ENCODE peak calls at places on chromosomes 3 and 15, in four cellular contexts. One of them, this sample, is unnamed.

GRCh38 chr3:150757768-150758167 is 5.2 kb downstream of the SIAH2 start:
- DNase-seq in sigmoid colon: no peak
- DNase-seq in suprapubic skin: no peak
- DNase-seq in SK-N-SH: no peak
- DNase-seq in this sample: no peak

GRCh38 chr3:185796431-185797107 is 28.3 kb downstream of the IGF2BP2 start:
- DNase-seq in sigmoid colon: no peak
- DNase-seq in suprapubic skin: no peak
- DNase-seq in SK-N-SH: no peak
- DNase-seq in this sample: peak; percentile 56

GRCh38 chr3:23778451-23778850 is 27.3 kb upstream of the UBE2E1 start:
- DNase-seq in sigmoid colon: no peak
- DNase-seq in suprapubic skin: no peak
- DNase-seq in SK-N-SH: no peak
- DNase-seq in this sample: no peak

GRCh38 chr15:42151736-42152135 is 4.7 kb downstream of the PLA2G4F start:
- DNase-seq in sigmoid colon: no peak
- DNase-seq in suprapubic skin: peak; percentile 48
- DNase-seq in SK-N-SH: no peak
- DNase-seq in this sample: no peak

GRCh38 chr15:75650908-75651809 is 3.4 kb downstream of the SNX33 start:
- DNase-seq in sigmoid colon: peak; percentile 80
- DNase-seq in suprapubic skin: no peak
- DNase-seq in SK-N-SH: no peak
- DNase-seq in this sample: peak; percentile 44

GRCh38 chr3:182121424-182121823 is 409.7 kb downstream of the SOX2 start:
- DNase-seq in sigmoid colon: no peak
- DNase-seq in suprapubic skin: no peak
- DNase-seq in SK-N-SH: no peak
- DNase-seq in this sample: no peak

GRCh38 chr15:51155906-51156305 is 61.2 kb upstream of the TNFAIP8L3 start:
- DNase-seq in sigmoid colon: no peak
- DNase-seq in suprapubic skin: no peak
- DNase-seq in SK-N-SH: no peak
- DNase-seq in this sample: no peak

GRCh38 chr3:45145223-45145622 is 955 bp downstream of the CDCP1 start:
- DNase-seq in sigmoid colon: no peak
- DNase-seq in suprapubic skin: no peak
- DNase-seq in SK-N-SH: peak; percentile 28
- DNase-seq in this sample: no peak

GRCh38 chr3:126527455-126528211 is 3.7 kb downstream of the CHST13 start:
- DNase-seq in sigmoid colon: peak; percentile 36
- DNase-seq in suprapubic skin: no peak
- DNase-seq in SK-N-SH: no peak
- DNase-seq in this sample: no peak

GRCh38 chr3:38059148-38059547 is 20.1 kb downstream of the DLEC1 start:
- DNase-seq in sigmoid colon: no peak
- DNase-seq in suprapubic skin: no peak
- DNase-seq in SK-N-SH: no peak
- DNase-seq in this sample: no peak

GRCh38 chr3:112759210-112759609 is 87.5 kb downstream of the CD200R1L start:
- DNase-seq in sigmoid colon: no peak
- DNase-seq in suprapubic skin: no peak
- DNase-seq in SK-N-SH: no peak
- DNase-seq in this sample: no peak

GRCh38 chr3:154430014-154430413 is at the start of gene GPR149:
- DNase-seq in sigmoid colon: no peak
- DNase-seq in suprapubic skin: no peak
- DNase-seq in SK-N-SH: peak; percentile 8
- DNase-seq in this sample: no peak

GRCh38 chr3:111690242-111690641 is 95.1 kb upstream of the ZBED2 start:
- DNase-seq in sigmoid colon: no peak
- DNase-seq in suprapubic skin: no peak
- DNase-seq in SK-N-SH: no peak
- DNase-seq in this sample: no peak

GRCh38 chr3:119660474-119661150 is at the start of gene POPDC2:
- DNase-seq in sigmoid colon: peak; percentile 77
- DNase-seq in suprapubic skin: no peak
- DNase-seq in SK-N-SH: peak; percentile 75
- DNase-seq in this sample: no peak

GRCh38 chr3:193556841-193557240 is 2.1 kb upstream of the ATP13A4 start:
- DNase-seq in sigmoid colon: no peak
- DNase-seq in suprapubic skin: no peak
- DNase-seq in SK-N-SH: no peak
- DNase-seq in this sample: peak; percentile 87

GRCh38 chr15:30922469-30923311 is 19.0 kb downstream of the FAN1 start:
- DNase-seq in sigmoid colon: peak; percentile 75
- DNase-seq in suprapubic skin: no peak
- DNase-seq in SK-N-SH: no peak
- DNase-seq in this sample: peak; percentile 51

GRCh38 chr3:186515115-186515514 is 29.1 kb downstream of the CRYGS start:
- DNase-seq in sigmoid colon: no peak
- DNase-seq in suprapubic skin: no peak
- DNase-seq in SK-N-SH: no peak
- DNase-seq in this sample: no peak

GRCh38 chr3:125351814-125352456 is 23.2 kb downstream of the ZNF148 start:
- DNase-seq in sigmoid colon: no peak
- DNase-seq in suprapubic skin: no peak
- DNase-seq in SK-N-SH: no peak
- DNase-seq in this sample: no peak

GRCh38 chr3:107740992-107741896 is 218.5 kb downstream of the BBX start:
- DNase-seq in sigmoid colon: no peak
- DNase-seq in suprapubic skin: no peak
- DNase-seq in SK-N-SH: no peak
- DNase-seq in this sample: no peak

GRCh38 chr15:81785181-81785580 is 260.6 kb downstream of the MEX3B start:
- DNase-seq in sigmoid colon: no peak
- DNase-seq in suprapubic skin: no peak
- DNase-seq in SK-N-SH: no peak
- DNase-seq in this sample: no peak

GRCh38 chr3:37542772-37543449 is 318.8 kb upstream of the CTDSPL start:
- DNase-seq in sigmoid colon: no peak
- DNase-seq in suprapubic skin: no peak
- DNase-seq in SK-N-SH: no peak
- DNase-seq in this sample: no peak

GRCh38 chr15:33154366-33155166 is 39.9 kb downstream of the FMN1 start:
- DNase-seq in sigmoid colon: peak; percentile 76
- DNase-seq in suprapubic skin: no peak
- DNase-seq in SK-N-SH: no peak
- DNase-seq in this sample: no peak

DNA sequence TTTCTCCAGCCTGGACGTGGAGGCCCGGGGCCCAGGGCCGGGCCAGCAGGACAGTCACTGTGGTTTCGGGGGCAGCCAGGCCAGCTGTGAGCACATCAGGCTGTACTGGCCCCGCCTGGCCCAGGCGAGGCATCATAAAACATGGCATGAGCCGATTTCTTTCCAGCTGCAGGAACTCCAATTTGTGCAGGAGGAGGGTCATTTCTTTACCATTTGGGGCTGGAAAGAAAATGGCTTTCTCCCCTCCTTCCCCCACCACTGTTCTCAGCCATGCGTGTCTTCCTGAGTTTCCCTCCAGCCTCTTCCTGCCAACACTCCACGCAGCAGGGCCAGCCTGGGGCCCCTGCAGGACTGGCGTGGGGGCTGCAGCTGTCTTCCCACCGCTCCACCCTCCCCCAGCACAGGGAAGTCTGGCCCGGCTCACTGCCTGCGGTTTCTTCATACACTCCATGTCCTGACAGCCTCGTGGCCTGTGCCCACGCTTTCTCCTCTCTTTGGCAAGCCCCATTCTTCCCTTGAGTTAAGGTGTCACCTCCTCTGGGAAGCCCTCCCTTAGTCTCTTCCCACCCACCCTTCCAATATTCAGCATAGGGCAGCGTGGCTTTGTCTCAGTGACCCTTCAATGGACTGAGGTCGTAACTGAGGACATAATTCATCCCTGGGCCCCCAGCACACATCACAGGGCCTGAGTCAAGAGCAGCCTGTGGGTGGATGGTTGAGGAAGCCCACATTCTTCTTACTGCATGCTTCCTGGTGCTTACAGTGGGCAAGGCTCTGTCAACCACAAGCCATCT is 135.8 kb downstream of the CHSY1 start:
- DNase-seq in sigmoid colon: peak; percentile 84
- DNase-seq in suprapubic skin: peak; percentile 70
- DNase-seq in SK-N-SH: no peak
- DNase-seq in this sample: no peak
- TF ChIP-seq POLR2AphosphoS5 in sigmoid colon: no peak
- TF ChIP-seq POLR2AphosphoS5 in suprapubic skin: no peak
- TF ChIP-seq POLR2AphosphoS5 in SK-N-SH: no peak
- TF ChIP-seq POLR2AphosphoS5 in this sample: no peak

GRCh38 chr15:85354432-85354831 is 26.0 kb upstream of the AKAP13 start:
- DNase-seq in sigmoid colon: no peak
- DNase-seq in suprapubic skin: no peak
- DNase-seq in SK-N-SH: no peak
- DNase-seq in this sample: no peak
- TF ChIP-seq EP300 in sigmoid colon: no peak
- TF ChIP-seq EP300 in suprapubic skin: no peak
- TF ChIP-seq EP300 in SK-N-SH: no peak
- TF ChIP-seq EP300 in this sample: no peak

GRCh38 chr3:191339313-191339917 is 9.1 kb upstream of the UTS2B start:
- DNase-seq in sigmoid colon: no peak
- DNase-seq in suprapubic skin: no peak
- DNase-seq in SK-N-SH: no peak
- DNase-seq in this sample: no peak
- H3K4me1 ChIP-seq in sigmoid colon: peaks cover 54% of the 10 kb centered on the region
- H3K4me1 ChIP-seq in suprapubic skin: peaks cover 45% of the 10 kb centered on the region
- H3K4me1 ChIP-seq in SK-N-SH: peaks cover 39% of the 10 kb centered on the region
- H3K4me1 ChIP-seq in this sample: peaks cover 90% of the 10 kb centered on the region

GRCh38 chr3:44065311-44065710 is 176.4 kb upstream of the TOPAZ1 start:
- DNase-seq in sigmoid colon: no peak
- DNase-seq in suprapubic skin: no peak
- DNase-seq in SK-N-SH: peak; percentile 64
- DNase-seq in this sample: peak; percentile 36
- TF ChIP-seq POLR2AphosphoS5 in sigmoid colon: no peak
- TF ChIP-seq POLR2AphosphoS5 in suprapubic skin: no peak
- TF ChIP-seq POLR2AphosphoS5 in SK-N-SH: peak; percentile 25
- TF ChIP-seq POLR2AphosphoS5 in this sample: peak; percentile 5

GRCh38 chr15:66891776-66892175 is 173.6 kb upstream of the SMAD3 start:
- DNase-seq in sigmoid colon: no peak
- DNase-seq in suprapubic skin: no peak
- DNase-seq in SK-N-SH: no peak
- DNase-seq in this sample: no peak
- TF ChIP-seq EP300 in sigmoid colon: no peak
- TF ChIP-seq EP300 in suprapubic skin: no peak
- TF ChIP-seq EP300 in SK-N-SH: peak; percentile 45
- TF ChIP-seq EP300 in this sample: no peak

DNA sequence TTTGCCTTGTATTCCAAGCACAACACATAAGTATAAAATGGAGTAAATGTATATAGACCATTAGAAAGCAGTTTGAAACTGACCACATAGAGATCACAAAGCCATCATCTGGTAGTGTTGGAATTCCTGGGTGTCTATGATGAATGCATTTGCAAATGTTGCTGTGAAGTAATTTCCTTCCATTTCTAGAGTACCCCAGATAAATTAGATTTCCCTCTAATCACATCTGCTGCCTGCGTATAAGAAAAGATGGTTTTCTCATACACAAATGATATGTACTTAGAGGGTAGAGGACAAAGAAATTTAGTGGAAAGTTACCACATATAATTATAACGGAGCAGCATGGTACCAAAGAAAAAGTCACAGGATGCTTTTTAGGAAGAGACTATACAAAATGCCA is 1117.8 kb downstream of the IGSF11 start:
- DNase-seq in sigmoid colon: no peak
- DNase-seq in suprapubic skin: no peak
- DNase-seq in SK-N-SH: no peak
- DNase-seq in this sample: no peak
- H3K4me1 ChIP-seq in sigmoid colon: no peaks in the 10 kb centered on the region
- H3K4me1 ChIP-seq in suprapubic skin: no peaks in the 10 kb centered on the region
- H3K4me1 ChIP-seq in SK-N-SH: no peaks in the 10 kb centered on the region
- H3K4me1 ChIP-seq in this sample: no peaks in the 10 kb centered on the region

GRCh38 chr3:169575381-169575780 is 88.1 kb downstream of the MECOM start:
- DNase-seq in sigmoid colon: no peak
- DNase-seq in suprapubic skin: no peak
- DNase-seq in SK-N-SH: peak; percentile 26
- DNase-seq in this sample: peak; percentile 26
- TF ChIP-seq POLR2AphosphoS5 in sigmoid colon: no peak
- TF ChIP-seq POLR2AphosphoS5 in suprapubic skin: no peak
- TF ChIP-seq POLR2AphosphoS5 in SK-N-SH: no peak
- TF ChIP-seq POLR2AphosphoS5 in this sample: no peak

GRCh38 chr15:71232411-71232810 is 117.1 kb downstream of the THSD4 start:
- DNase-seq in sigmoid colon: no peak
- DNase-seq in suprapubic skin: no peak
- DNase-seq in SK-N-SH: no peak
- DNase-seq in this sample: no peak

GRCh38 chr15:71242292-71242691 is 127.0 kb downstream of the THSD4 start:
- DNase-seq in sigmoid colon: no peak
- DNase-seq in suprapubic skin: no peak
- DNase-seq in SK-N-SH: no peak
- DNase-seq in this sample: no peak

GRCh38 chr15:71239592-71240364 is 124.5 kb downstream of the THSD4 start:
- DNase-seq in sigmoid colon: no peak
- DNase-seq in suprapubic skin: no peak
- DNase-seq in SK-N-SH: no peak
- DNase-seq in this sample: no peak

GRCh38 chr15:71238926-71239325 is 123.7 kb downstream of the THSD4 start:
- DNase-seq in sigmoid colon: no peak
- DNase-seq in suprapubic skin: no peak
- DNase-seq in SK-N-SH: no peak
- DNase-seq in this sample: no peak

GRCh38 chr15:71237456-71238188 is 122.4 kb downstream of the THSD4 start:
- DNase-seq in sigmoid colon: no peak
- DNase-seq in suprapubic skin: no peak
- DNase-seq in SK-N-SH: no peak
- DNase-seq in this sample: peak; percentile 65
- TF ChIP-seq EP300 in sigmoid colon: no peak
- TF ChIP-seq EP300 in suprapubic skin: no peak
- TF ChIP-seq EP300 in SK-N-SH: peak; percentile 32
- TF ChIP-seq EP300 in this sample: no peak

DNA sequence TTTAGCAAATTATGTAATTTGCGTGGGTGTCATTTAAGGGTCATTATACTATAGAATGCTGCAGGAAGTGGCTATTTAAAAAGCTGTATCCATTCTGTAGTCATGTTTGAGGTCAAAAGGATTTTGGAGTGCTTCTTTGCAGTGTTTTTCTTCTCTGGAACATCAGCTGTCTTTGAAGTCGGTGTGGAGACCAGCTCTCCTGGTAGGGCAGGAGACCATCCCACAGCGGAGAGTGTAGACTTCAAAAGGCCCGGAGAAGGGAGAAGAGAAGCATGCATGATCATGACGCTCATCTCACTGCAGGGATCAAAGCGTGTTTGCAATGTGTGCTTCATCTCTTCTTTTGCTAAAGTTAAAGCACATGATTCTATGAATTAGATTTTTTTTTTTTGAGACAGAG is 19.9 kb downstream of the PXK start:
- DNase-seq in sigmoid colon: no peak
- DNase-seq in suprapubic skin: no peak
- DNase-seq in SK-N-SH: no peak
- DNase-seq in this sample: no peak
- H3K4me1 ChIP-seq in sigmoid colon: peaks cover 38% of the 10 kb centered on the region
- H3K4me1 ChIP-seq in suprapubic skin: peaks cover 33% of the 10 kb centered on the region
- H3K4me1 ChIP-seq in SK-N-SH: no peaks in the 10 kb centered on the region
- H3K4me1 ChIP-seq in this sample: peaks cover 64% of the 10 kb centered on the region

This sample was measured in stomach.